ENCODE peak calls at places on chromosomes 12 and 14, in ten cellular contexts. P is astrocyte, U is pancreas, G is fibroblast of lung, S is mesothelial cell of epicardium, B is neural crest cell, L is K562, T is kidney, W is glutamatergic neuron, V is fibroblast of villous mesenchyme. I is an unnamed sample.

GRCh38 chr12:41011939-41012338 is 176.2 kb upstream of the PDZRN4 start:
- DNase-seq in T (no peak), S (no peak), G (no peak), V (no peak), L (no peak), U (no peak), W (no peak), B (no peak), P (no peak), I (no peak)

GRCh38 chr14:49975286-49975685 is 82.4 kb downstream of the ARF6 start:
- DNase-seq in B (no peak), G (peak), L (no peak), T (no peak), V (peak), W (no peak), U (no peak), S (no peak), P (peak), I (peak)

GRCh38 chr14:37201724-37202123 is 4.0 kb downstream of the MIPOL1 start:
- DNase-seq in G (no peak), T (no peak), V (no peak), W (no peak), L (no peak), S (no peak), U (no peak), P (no peak), B (no peak), I (no peak)

GRCh38 chr14:81157431-81157830 is 63.3 kb downstream of the GTF2A1 start:
- DNase-seq in P (peak), W (no peak), S (no peak), L (no peak), G (peak), V (no peak), B (no peak), T (no peak), U (no peak), I (peak)

GRCh38 chr12:67798763-67799162 is 150.2 kb downstream of the DYRK2 start:
- DNase-seq in G (no peak), S (no peak), T (no peak), B (no peak), U (no peak), L (no peak), P (no peak), V (no peak), W (no peak), I (no peak)

GRCh38 chr12:43675048-43675904 is 83.3 kb downstream of the PUS7L start:
- DNase-seq in T (no peak), G (peak), V (no peak), W (no peak), B (no peak), S (no peak), P (no peak), L (no peak), U (no peak), I (no peak)

GRCh38 chr12:81296556-81297305 is 218.9 kb downstream of the ACSS3 start:
- DNase-seq in B (no peak), T (no peak), L (no peak), W (no peak), P (peak), U (no peak), G (peak), S (no peak), V (no peak), I (peak)

GRCh38 chr12:75938189-75938588 is 93.4 kb downstream of the PHLDA1 start:
- DNase-seq in V (peak), P (no peak), S (no peak), T (no peak), U (no peak), L (peak), B (no peak), W (no peak), G (no peak), I (no peak)

GRCh38 chr12:76031081-76031413 is 529 bp downstream of the PHLDA1 start:
- DNase-seq in T (no peak), V (no peak), G (no peak), P (no peak), W (peak), U (no peak), L (peak), B (no peak), S (no peak), I (peak)

GRCh38 chr12:2613674-2614073 is 181.1 kb upstream of the FKBP4 start:
- DNase-seq in W (no peak), P (peak), S (no peak), V (peak), U (no peak), B (no peak), T (no peak), L (no peak), G (peak), I (peak)

GRCh38 chr14:93705513-93706156 is 82.7 kb downstream of the PRIMA1 start:
- DNase-seq in B (no peak), P (no peak), S (no peak), L (no peak), T (no peak), W (no peak), U (no peak), G (no peak), V (no peak), I (no peak)

DNA sequence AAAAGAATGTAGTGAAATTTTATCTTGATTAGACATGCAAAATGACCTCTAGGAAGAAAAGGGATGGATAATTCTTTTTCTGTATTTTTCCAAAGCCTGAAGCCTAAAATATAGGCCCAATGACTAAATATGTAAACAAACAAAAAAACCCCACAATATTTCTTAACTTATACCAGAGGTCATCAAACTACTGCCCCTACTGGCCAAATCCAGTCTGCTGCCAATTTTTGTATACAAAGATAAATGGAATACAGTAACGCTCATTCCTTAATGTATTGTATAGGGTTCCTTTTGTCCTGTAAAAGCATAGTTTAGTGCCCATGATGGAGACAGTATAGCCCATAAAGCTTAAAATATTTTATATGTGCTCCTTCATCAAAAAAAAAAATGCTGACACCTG is 145.7 kb upstream of the ALG10 start:
- DNase-seq in U (no peak), G (no peak), L (no peak), S (no peak), T (no peak), V (no peak), W (no peak), B (no peak), P (no peak), I (no peak)
- TF ChIP-seq CTCF in U (no peak), G (no peak), L (peak), S (peak), T (no peak), V (no peak), W (no peak), B (peak), P (no peak), I (no peak)

DNA sequence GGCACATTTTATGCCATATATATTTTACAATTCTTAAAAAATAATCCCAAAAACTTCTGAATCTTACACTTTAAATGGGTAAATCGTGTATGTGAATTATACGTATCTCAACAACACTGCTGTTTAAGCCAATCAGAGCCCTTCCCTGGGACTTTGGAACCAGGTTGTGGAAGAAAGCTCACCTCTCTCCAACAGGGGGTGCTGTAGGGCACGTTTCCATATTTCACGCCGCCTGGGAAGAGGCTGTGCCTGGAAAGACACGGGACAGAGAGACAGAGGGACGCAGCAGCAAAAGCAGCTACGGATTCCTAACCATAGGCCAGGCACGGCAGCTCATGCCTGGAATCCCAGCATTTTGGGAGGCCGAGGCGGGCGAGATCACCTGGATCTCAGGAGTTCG is 29.4 kb upstream of the FBRSL1 start:
- DNase-seq in T (peak), S (no peak), P (no peak), V (no peak), U (no peak), W (no peak), G (no peak), B (no peak), L (peak), I (peak)
- TF ChIP-seq CTCF in T (no peak), S (peak), P (no peak), V (no peak), U (no peak), W (peak), G (peak), B (peak), L (peak), I (peak)

GRCh38 chr14:66624319-66624937 is 116.5 kb downstream of the GPHN start:
- DNase-seq in L (peak), S (peak), U (peak), W (peak), V (peak), P (peak), B (peak), T (no peak), G (peak), I (peak)
- TF ChIP-seq CTCF in L (peak), S (peak), U (peak), W (peak), V (peak), P (peak), B (peak), T (peak), G (peak), I (peak)

GRCh38 chr12:48459259-48459658 is 13.1 kb upstream of the ANP32D start:
- DNase-seq in B (no peak), P (no peak), T (no peak), L (peak), V (no peak), S (no peak), G (no peak), W (no peak), U (no peak), I (no peak)

GRCh38 chr12:48451372-48451771 is 21.0 kb upstream of the ANP32D start:
- DNase-seq in G (no peak), U (no peak), T (no peak), W (no peak), S (no peak), V (no peak), B (no peak), L (no peak), P (no peak), I (no peak)

GRCh38 chr12:48455116-48455515 is 17.2 kb upstream of the ANP32D start:
- DNase-seq in T (no peak), U (no peak), W (no peak), S (no peak), V (no peak), L (no peak), P (no peak), G (no peak), B (no peak), I (no peak)

DNA sequence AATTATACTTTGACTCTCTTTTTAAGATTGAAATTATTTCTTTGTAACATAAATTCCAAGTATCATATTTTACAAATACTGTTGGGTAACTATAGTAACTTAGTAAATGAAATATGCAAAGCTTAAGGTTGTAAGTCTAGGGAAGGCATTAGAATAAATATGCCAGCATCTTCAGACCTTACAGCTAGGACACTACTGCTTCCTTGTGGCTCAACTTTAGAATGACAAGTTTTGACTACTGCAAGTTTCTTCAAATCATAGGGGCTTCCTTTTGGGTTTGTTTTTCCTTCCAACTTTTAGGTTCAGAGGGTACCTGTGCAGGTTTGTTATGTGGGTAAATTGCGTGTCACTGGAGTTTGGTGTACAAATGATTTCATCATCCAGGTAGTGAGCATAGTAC is 17.7 kb upstream of the ANP32D start:
- DNase-seq in W (no peak), B (no peak), P (peak), U (no peak), V (peak), S (no peak), G (peak), L (peak), T (no peak), I (peak)
- TF ChIP-seq CTCF in W (no peak), B (peak), P (peak), U (no peak), V (peak), S (no peak), G (peak), L (peak), T (peak), I (peak)

DNA sequence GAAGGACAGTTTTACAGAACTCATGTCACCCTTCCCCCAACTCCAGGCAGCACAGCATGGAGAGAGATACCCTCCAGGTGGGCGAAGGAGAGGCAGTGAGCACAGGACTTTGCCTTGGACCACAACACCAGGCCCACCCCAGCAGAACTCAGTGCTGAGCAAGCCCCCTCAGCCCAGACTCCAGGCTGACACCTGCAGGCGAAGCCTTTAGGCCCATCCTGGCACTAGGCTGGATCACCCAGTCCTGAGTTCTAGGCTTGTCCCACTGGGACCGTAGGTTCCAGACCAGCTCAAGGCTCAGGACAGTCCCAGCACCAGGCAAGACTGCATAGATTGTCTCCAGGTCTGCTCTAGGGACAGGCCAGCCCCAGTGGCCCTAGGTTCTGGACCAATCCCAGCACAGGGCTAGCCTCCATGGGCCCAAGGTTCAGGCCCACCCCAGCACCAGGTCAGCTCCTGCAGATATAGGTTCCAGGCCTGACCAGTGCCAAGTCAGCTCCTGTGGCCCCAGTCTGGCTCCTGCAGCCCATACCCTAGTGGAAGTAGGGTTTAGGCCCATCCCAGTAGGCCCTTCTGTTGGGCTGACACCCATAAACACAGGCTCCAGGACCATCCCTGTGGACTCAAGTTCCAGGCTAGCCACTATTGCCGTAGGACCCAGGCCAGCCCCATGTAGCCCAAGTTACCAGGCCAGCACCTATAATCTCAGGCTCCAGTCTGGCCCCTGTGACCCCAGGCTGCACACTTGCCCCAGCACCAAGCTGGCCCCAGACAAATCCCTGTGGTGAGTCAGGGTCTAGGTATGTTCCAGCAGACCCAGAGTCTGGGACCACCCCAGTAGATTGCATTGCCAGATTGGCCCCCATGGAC is 9.4 kb downstream of the WASHC3 start:
- DNase-seq in T (no peak), B (no peak), G (no peak), L (no peak), V (no peak), U (no peak), S (no peak), P (no peak), W (no peak), I (no peak)
- TF ChIP-seq CTCF in T (no peak), B (no peak), G (no peak), L (no peak), V (no peak), U (no peak), S (no peak), P (no peak), W (no peak), I (no peak)

GRCh38 chr12:29333178-29333577 is 47.8 kb downstream of the ERGIC2 start:
- DNase-seq in B (no peak), G (no peak), T (no peak), S (no peak), P (no peak), U (no peak), L (no peak), W (no peak), V (peak), I (no peak)
- TF ChIP-seq CTCF in B (no peak), G (no peak), T (no peak), S (no peak), P (no peak), U (no peak), L (no peak), W (no peak), V (no peak), I (no peak)

GRCh38 chr14:101961011-101961721 is 3.2 kb upstream of the DYNC1H1 start:
- DNase-seq in T (peak), P (peak), U (peak), L (peak), V (peak), S (peak), G (peak), B (peak), W (peak), I (peak)

GRCh38 chr14:101959277-101959676 is 5.1 kb upstream of the DYNC1H1 start:
- DNase-seq in S (no peak), L (no peak), W (no peak), T (no peak), V (peak), B (no peak), U (no peak), P (no peak), G (no peak), I (no peak)

GRCh38 chr14:101961746-101962502 is 2.4 kb upstream of the DYNC1H1 start:
- DNase-seq in T (peak), L (no peak), W (no peak), B (no peak), S (no peak), U (no peak), P (no peak), G (no peak), V (no peak), I (no peak)

GRCh38 chr14:101958418-101959185 is 5.8 kb upstream of the DYNC1H1 start:
- DNase-seq in V (no peak), L (no peak), B (no peak), T (peak), G (no peak), U (no peak), P (no peak), S (no peak), W (no peak), I (no peak)

DNA sequence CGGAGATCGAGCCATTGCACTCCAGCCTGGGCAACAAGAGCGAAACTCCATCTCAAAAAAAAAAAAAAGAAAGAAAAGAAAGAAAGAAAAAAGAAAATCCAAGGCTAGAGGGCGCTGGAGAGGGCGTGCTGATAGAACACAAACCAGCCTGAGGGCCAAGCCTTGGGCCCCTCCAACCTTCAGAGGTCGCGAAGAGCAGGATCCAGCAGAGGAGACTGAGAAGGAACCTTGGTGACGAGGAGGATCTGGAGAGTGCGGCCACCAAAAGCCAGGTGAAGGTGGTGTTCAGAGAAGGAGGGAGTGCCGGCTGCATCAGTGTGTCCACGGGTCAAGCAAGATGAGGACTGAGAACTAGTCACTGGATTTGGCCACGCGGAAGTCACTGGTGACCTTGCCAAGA is 4.1 kb upstream of the DYNC1H1 start:
- DNase-seq in L (peak), B (peak), W (no peak), G (no peak), V (no peak), P (no peak), T (peak), S (no peak), U (no peak), I (no peak)
- TF ChIP-seq CTCF in L (peak), B (peak), W (peak), G (peak), V (peak), P (peak), T (peak), S (no peak), U (no peak), I (peak)

GRCh38 chr12:56256326-56256960 is 1.7 kb downstream of the ANKRD52 start:
- DNase-seq in T (no peak), P (peak), B (no peak), L (no peak), W (peak), G (peak), V (no peak), S (no peak), U (no peak), I (peak)
- TF ChIP-seq CTCF in T (no peak), P (no peak), B (no peak), L (peak), W (no peak), G (peak), V (peak), S (no peak), U (no peak), I (peak)

GRCh38 chr14:99865408-99865807 is 72.2 kb downstream of the EML1 start:
- DNase-seq in U (no peak), B (no peak), G (no peak), W (no peak), S (no peak), P (no peak), L (no peak), T (no peak), V (no peak), I (no peak)

GRCh38 chr14:99857551-99857950 is 64.3 kb downstream of the EML1 start:
- DNase-seq in T (no peak), S (no peak), W (no peak), V (no peak), G (no peak), U (no peak), L (no peak), B (no peak), P (no peak), I (no peak)

GRCh38 chr14:99860219-99860618 is 67.0 kb downstream of the EML1 start:
- DNase-seq in W (no peak), U (no peak), P (no peak), L (no peak), G (no peak), T (no peak), B (no peak), S (no peak), V (no peak), I (no peak)

GRCh38 chr14:99862111-99862510 is 68.9 kb downstream of the EML1 start:
- DNase-seq in G (peak), B (no peak), T (no peak), U (no peak), V (no peak), L (no peak), P (peak), W (no peak), S (no peak), I (peak)

GRCh38 chr14:99863059-99863458 is 69.8 kb downstream of the EML1 start:
- DNase-seq in T (no peak), P (no peak), B (no peak), S (no peak), L (no peak), W (no peak), U (no peak), G (no peak), V (no peak), I (no peak)
- TF ChIP-seq CTCF in T (no peak), P (no peak), B (no peak), S (no peak), L (no peak), W (no peak), U (no peak), G (no peak), V (no peak), I (no peak)

GRCh38 chr14:69325646-69326265 is 65.8 kb downstream of the GALNT16 start:
- DNase-seq in V (no peak), B (no peak), U (no peak), P (no peak), W (no peak), G (no peak), L (no peak), T (no peak), S (no peak), I (peak)
- TF ChIP-seq CTCF in V (peak), B (no peak), U (no peak), P (no peak), W (no peak), G (no peak), L (no peak), T (no peak), S (no peak), I (peak)

I was measured in choroid plexus epithelial cell.